ENCODE peak calls at places on chromosomes 11 and 22, in seven cellular contexts. K, N, H, C, J, M and W are unnamed samples.

GRCh38 chr11:95933594-95933993 is 9.7 kb upstream of the MTMR2 start:
- DNase-seq in K (no peak), N (no peak), H (no peak), C (no peak), J (no peak), M (no peak), W (no peak)

GRCh38 chr11:67648140-67648795 is 2.3 kb downstream of the ACY3 start:
- DNase-seq in K (no peak), N (no peak), H (no peak), C (peak), J (peak), M (no peak), W (no peak)

GRCh38 chr22:20773793-20774212 is at the start of gene SERPIND1:
- DNase-seq in K (no peak), N (no peak), H (no peak), C (no peak), J (no peak), M (no peak), W (no peak)

GRCh38 chr11:34176980-34177319 is 71.5 kb downstream of the NAT10 start:
- DNase-seq in K (no peak), N (no peak), H (no peak), C (no peak), J (no peak), M (no peak), W (no peak)

GRCh38 chr11:33160147-33160546 is 1.1 kb downstream of the CSTF3 start:
- DNase-seq in K (no peak), N (peak), H (no peak), C (no peak), J (no peak), M (no peak), W (peak)

GRCh38 chr11:34151166-34151565 is 45.7 kb downstream of the NAT10 start:
- DNase-seq in K (no peak), N (no peak), H (no peak), C (no peak), J (no peak), M (no peak), W (no peak)

GRCh38 chr22:29394931-29395581 is 6.7 kb upstream of the AP1B1 start:
- DNase-seq in K (peak), N (peak), H (no peak), C (peak), J (peak), M (peak), W (peak)

GRCh38 chr11:108224366-108224765 is 1.5 kb downstream of the ATM start:
- DNase-seq in K (no peak), N (no peak), H (no peak), C (no peak), J (no peak), M (no peak), W (no peak)

GRCh38 chr11:2194877-2195755 is 23.5 kb upstream of the TH start:
- DNase-seq in K (peak), N (peak), H (no peak), C (no peak), J (peak), M (peak), W (no peak)

GRCh38 chr11:76691655-76692054 is 21.1 kb upstream of the LRRC32 start:
- DNase-seq in K (no peak), N (no peak), H (no peak), C (no peak), J (no peak), M (no peak), W (no peak)

GRCh38 chr11:34072831-34073230 is 21.3 kb downstream of the CAPRIN1 start:
- DNase-seq in K (no peak), N (peak), H (no peak), C (no peak), J (no peak), M (no peak), W (no peak)

GRCh38 chr11:65718964-65719492 is 1.6 kb downstream of the RNASEH2C start:
- DNase-seq in K (no peak), N (peak), H (no peak), C (no peak), J (no peak), M (no peak), W (no peak)

GRCh38 chr11:77590194-77590591 is 440 bp downstream of the AQP11 start:
- DNase-seq in K (no peak), N (peak), H (no peak), C (no peak), J (no peak), M (peak), W (peak)

GRCh38 chr22:42018224-42018623 is 19.6 kb downstream of the WBP2NL start:
- DNase-seq in K (no peak), N (no peak), H (no peak), C (no peak), J (no peak), M (no peak), W (no peak)

GRCh38 chr11:64672875-64673274 is 50.1 kb downstream of the NRXN2 start:
- DNase-seq in K (no peak), N (no peak), H (no peak), C (no peak), J (no peak), M (no peak), W (no peak)